ENCODE peak calls at places on chromosomes 2 and 18, in nine cellular contexts. N is dorsolateral prefrontal cortex, X is neural crest cell, Z is MCF 10A, K is RWPE1, H is iPS-NIHi11, A is GDM1, P is chondrocyte, L is GM10248. I is an unnamed sample.

GRCh38 chr2:221572180-221572820 is at the start of gene EPHA4:
- DNase-seq in K (peak), Z (peak), L (peak), N (peak), P (no peak), X (peak), H (peak), A (no peak), I (peak)

GRCh38 chr2:216194561-216194960 is 85.4 kb downstream of the XRCC5 start:
- DNase-seq in N (no peak), A (no peak), L (no peak), X (no peak), K (no peak), P (no peak), H (no peak), Z (no peak), I (no peak)

GRCh38 chr2:88739985-88740600 is 48.6 kb downstream of the RPIA start:
- DNase-seq in H (peak), P (no peak), L (peak), X (peak), Z (peak), A (peak), K (peak), N (peak), I (peak)

GRCh38 chr18:23228102-23229051 is 93.1 kb downstream of the CABLES1 start:
- DNase-seq in P (no peak), Z (no peak), K (no peak), N (no peak), X (no peak), H (no peak), A (no peak), L (peak), I (no peak)

GRCh38 chr2:206981739-206982336 is 42.5 kb downstream of the CPO start:
- DNase-seq in H (peak), K (peak), P (no peak), L (peak), Z (peak), X (peak), N (peak), A (peak), I (peak)

GRCh38 chr2:62410015-62410453 is 96.0 kb downstream of the TMEM17 start:
- DNase-seq in N (no peak), A (peak), Z (no peak), P (no peak), X (no peak), K (no peak), L (no peak), H (no peak), I (peak)

GRCh38 chr2:159290289-159290907 is 3.9 kb upstream of the WDSUB1 start:
- DNase-seq in H (no peak), Z (peak), L (no peak), A (no peak), N (no peak), P (no peak), K (peak), X (no peak), I (no peak)

GRCh38 chr2:204473224-204473623 is 72.1 kb upstream of the PARD3B start:
- DNase-seq in H (no peak), P (no peak), Z (no peak), K (no peak), N (no peak), A (no peak), X (no peak), L (no peak), I (no peak)

GRCh38 chr18:58076052-58076451 is 32.0 kb downstream of the NEDD4L start:
- DNase-seq in K (no peak), P (no peak), N (no peak), A (no peak), X (no peak), H (no peak), L (no peak), Z (peak), I (no peak)

GRCh38 chr2:9375857-9376428 is 47.4 kb downstream of the ITGB1BP1 start:
- DNase-seq in L (no peak), X (no peak), P (no peak), N (no peak), K (no peak), A (no peak), Z (no peak), H (no peak), I (no peak)

GRCh38 chr2:60553496-60553991 is at the start of gene BCL11A:
- DNase-seq in H (peak), L (peak), N (no peak), P (no peak), Z (peak), X (peak), A (peak), K (peak), I (peak)

GRCh38 chr18:51196116-51196810 is 1.2 kb downstream of the MEX3C start:
- DNase-seq in X (peak), H (no peak), Z (peak), K (peak), N (no peak), L (peak), P (no peak), A (no peak), I (peak)

GRCh38 chr2:232073031-232073430 is 111.5 kb downstream of the DIS3L2 start:
- DNase-seq in P (no peak), A (no peak), X (no peak), N (no peak), H (no peak), L (no peak), Z (no peak), K (no peak), I (no peak)

GRCh38 chr2:224689539-224689938 is 26.6 kb downstream of the CCDC195 start:
- DNase-seq in H (no peak), Z (no peak), X (no peak), N (no peak), P (no peak), K (peak), A (no peak), L (no peak), I (no peak)

GRCh38 chr2:125259441-125259840 is 1234.4 kb downstream of the CNTNAP5 start:
- DNase-seq in K (no peak), Z (no peak), N (no peak), L (peak), A (no peak), P (no peak), X (no peak), H (no peak), I (peak)

GRCh38 chr2:64807417-64807816 is 153.7 kb upstream of the SERTAD2 start:
- DNase-seq in X (no peak), N (no peak), K (peak), L (peak), H (no peak), A (no peak), P (no peak), Z (peak), I (no peak)

GRCh38 chr2:26568076-26568890 is 72.9 kb downstream of the CIB4 start:
- DNase-seq in P (peak), H (no peak), X (no peak), N (no peak), A (no peak), Z (no peak), K (no peak), L (no peak), I (no peak)

GRCh38 chr18:74115046-74115445 is 32.6 kb downstream of the FBXO15 start:
- DNase-seq in A (no peak), N (no peak), L (no peak), X (no peak), K (no peak), Z (no peak), H (no peak), P (no peak), I (no peak)

GRCh38 chr2:204545861-204546773 is 842 bp downstream of the PARD3B start:
- DNase-seq in Z (peak), H (peak), K (no peak), P (peak), A (no peak), X (no peak), N (no peak), L (no peak), I (no peak)

GRCh38 chr2:105249181-105249580 is 7.6 kb downstream of the GPR45 start:
- DNase-seq in H (no peak), N (no peak), K (no peak), X (no peak), A (no peak), Z (peak), P (no peak), L (no peak), I (no peak)

GRCh38 chr2:207810200-207810788 is 40.6 kb upstream of the FZD5 start:
- DNase-seq in N (no peak), P (no peak), X (no peak), Z (no peak), L (no peak), K (no peak), H (no peak), A (no peak), I (no peak)

GRCh38 chr18:75204262-75204977 is 4.5 kb downstream of the PTGR3 start:
- DNase-seq in A (no peak), N (no peak), H (peak), X (no peak), P (no peak), K (no peak), L (no peak), Z (no peak), I (peak)

I was measured in neural progenitor cell.